ENCODE peak calls at places on chromosomes 5 and 9, in seven cellular contexts. U is GM23248, E is lung, H is osteoblast, S is neuronal stem cell, C is mucosa of descending colon, Z is IMR-90. N is an unnamed sample.

GRCh38 chr9:121652037-121652837 is 803 bp downstream of the DAB2IP start:
- DNase-seq in U (peak; percentile 7), E (no peak), H (peak; percentile 79), S (no peak), C (peak; percentile 68), Z (no peak), N (no peak)

GRCh38 chr5:38367410-38367809 is 109.1 kb downstream of the EGFLAM start:
- DNase-seq in U (no peak), E (no peak), H (no peak), S (no peak), C (no peak), Z (no peak), N (no peak)

GRCh38 chr9:89794918-89795317 is 190.1 kb downstream of the GADD45G start:
- DNase-seq in U (no peak), E (no peak), H (no peak), S (no peak), C (peak; percentile 69), Z (no peak), N (no peak)

GRCh38 chr5:71932649-71933338 is 174.5 kb upstream of the MAP1B start:
- DNase-seq in U (peak; percentile 81), E (peak; percentile 40), H (peak; percentile 84), S (peak; percentile 31), C (peak; percentile 65), Z (peak; percentile 67), N (peak; percentile 90)

GRCh38 chr5:156687514-156687913 is 162.6 kb upstream of the PPP1R2B start:
- DNase-seq in U (no peak), E (no peak), H (no peak), S (no peak), C (no peak), Z (no peak), N (no peak)

GRCh38 chr5:1368236-1368635 is 23.3 kb upstream of the CLPTM1L start:
- DNase-seq in U (no peak), E (no peak), H (peak; percentile 66), S (no peak), C (no peak), Z (no peak), N (no peak)

GRCh38 chr9:72755836-72756235 is 197.0 kb downstream of the ALDH1A1 start:
- DNase-seq in U (no peak), E (no peak), H (no peak), S (no peak), C (no peak), Z (no peak), N (no peak)

GRCh38 chr9:131323629-131324028 is 34.1 kb downstream of the PLPP7 start:
- DNase-seq in U (no peak), E (no peak), H (no peak), S (no peak), C (no peak), Z (no peak), N (no peak)

GRCh38 chr5:35785601-35786085 is 71.0 kb upstream of the IL7R start:
- DNase-seq in U (no peak), E (no peak), H (no peak), S (no peak), C (no peak), Z (no peak), N (no peak)

GRCh38 chr9:108768739-108769138 is 87.0 kb downstream of the ACTL7B start:
- DNase-seq in U (no peak), E (no peak), H (no peak), S (no peak), C (no peak), Z (no peak), N (no peak)

DNA sequence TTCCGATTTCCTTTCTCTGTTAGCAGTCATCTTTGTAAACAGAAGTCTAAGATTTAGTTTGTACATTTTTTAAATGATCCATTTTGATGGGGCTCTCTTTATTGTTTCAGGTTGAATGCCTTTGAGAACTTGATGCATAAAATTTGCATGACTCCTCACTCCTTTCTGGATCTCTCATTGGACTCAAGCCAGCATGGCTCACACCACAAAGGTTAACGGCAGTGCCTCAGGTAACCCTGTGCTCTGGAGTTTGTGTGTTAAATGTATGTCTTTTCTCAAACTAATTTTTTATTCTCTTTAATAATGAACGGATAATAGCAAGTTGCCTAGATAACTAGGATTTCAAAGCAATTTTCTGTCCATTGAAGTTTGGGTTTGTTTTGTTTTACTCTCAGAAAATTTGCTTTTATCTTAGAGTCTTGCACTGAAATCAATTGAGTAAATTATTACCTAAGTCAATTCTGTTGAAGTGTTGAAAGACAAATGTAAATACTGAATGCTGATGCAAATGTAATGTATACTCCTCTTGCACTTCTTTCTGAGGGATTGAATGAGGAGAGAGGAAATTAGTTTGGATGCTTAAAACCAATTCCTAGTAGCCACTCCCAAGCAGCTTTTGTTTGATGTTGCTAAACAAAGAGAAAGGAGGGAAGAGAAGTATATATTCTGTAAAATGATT is 164.6 kb upstream of the DMRT1 start:
- DNase-seq in U (no peak), E (peak; percentile 22), H (no peak), S (no peak), C (no peak), Z (no peak), N (no peak)
- H3K4me3 ChIP-seq in U (peak overlapping the region; percentile 66), E (no peak overlapping the region), H (peak overlapping the region; percentile 67), S (no peak overlapping the region), C (no peak overlapping the region), Z (peak overlapping the region; percentile 55), N (no peak overlapping the region)

GRCh38 chr9:37407468-37407867 is 15.0 kb upstream of the GRHPR start:
- DNase-seq in U (peak; percentile 24), E (no peak), H (no peak), S (no peak), C (no peak), Z (no peak), N (no peak)

GRCh38 chr9:37404590-37404989 is 17.9 kb upstream of the GRHPR start:
- DNase-seq in U (no peak), E (no peak), H (peak; percentile 62), S (no peak), C (no peak), Z (no peak), N (no peak)

GRCh38 chr9:37405764-37406380 is 16.6 kb upstream of the GRHPR start:
- DNase-seq in U (no peak), E (no peak), H (no peak), S (no peak), C (no peak), Z (no peak), N (no peak)

GRCh38 chr9:37406603-37407401 is 15.7 kb upstream of the GRHPR start:
- DNase-seq in U (no peak), E (no peak), H (no peak), S (no peak), C (no peak), Z (no peak), N (no peak)

DNA sequence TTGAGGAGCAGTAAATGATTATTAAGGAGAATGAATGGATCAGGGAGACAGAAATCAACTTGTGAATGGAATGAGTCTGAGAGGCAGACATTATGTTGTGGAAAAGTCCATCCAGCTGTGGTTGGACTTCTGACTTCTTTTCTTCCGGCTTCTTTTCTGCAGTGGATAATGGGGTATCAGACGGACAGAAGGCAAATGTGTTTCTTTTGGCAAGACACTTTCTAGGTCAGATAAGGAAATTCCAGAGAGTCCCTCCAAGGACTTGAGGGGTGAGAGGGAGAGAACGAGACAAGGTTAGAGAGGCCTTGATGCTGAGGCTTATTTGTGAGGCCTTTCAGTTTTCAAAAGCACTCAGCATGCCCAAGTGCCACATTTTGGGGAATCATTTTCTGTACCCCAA is 17.1 kb upstream of the GRHPR start:
- DNase-seq in U (no peak), E (no peak), H (peak; percentile 10), S (no peak), C (no peak), Z (no peak), N (no peak)
- H3K9me3 ChIP-seq in U (no peaks in the 10 kb centered on the region), E (no peaks in the 10 kb centered on the region), H (no peaks in the 10 kb centered on the region), S (no peaks in the 10 kb centered on the region), C (no peaks in the 10 kb centered on the region), Z (no peaks in the 10 kb centered on the region), N (no peaks in the 10 kb centered on the region)

GRCh38 chr9:135849186-135849585 is 58.2 kb downstream of the CAMSAP1 start:
- DNase-seq in U (no peak), E (no peak), H (no peak), S (no peak), C (no peak), Z (no peak), N (no peak)
- H3K4me3 ChIP-seq in U (no peak overlapping the region), E (no peak overlapping the region), H (no peak overlapping the region), S (no peak overlapping the region), C (no peak overlapping the region), Z (no peak overlapping the region), N (no peak overlapping the region)

GRCh38 chr5:164801910-164802309 is 1296.5 kb downstream of the MAT2B start:
- DNase-seq in U (no peak), E (no peak), H (no peak), S (no peak), C (no peak), Z (no peak), N (no peak)
- H3K9me3 ChIP-seq in U (no peaks in the 10 kb centered on the region), E (no peaks in the 10 kb centered on the region), H (no peaks in the 10 kb centered on the region), S (peaks cover 6% of the 10 kb centered on the region), C (peaks cover 9% of the 10 kb centered on the region), Z (peaks cover 6% of the 10 kb centered on the region), N (peaks cover 21% of the 10 kb centered on the region)

DNA sequence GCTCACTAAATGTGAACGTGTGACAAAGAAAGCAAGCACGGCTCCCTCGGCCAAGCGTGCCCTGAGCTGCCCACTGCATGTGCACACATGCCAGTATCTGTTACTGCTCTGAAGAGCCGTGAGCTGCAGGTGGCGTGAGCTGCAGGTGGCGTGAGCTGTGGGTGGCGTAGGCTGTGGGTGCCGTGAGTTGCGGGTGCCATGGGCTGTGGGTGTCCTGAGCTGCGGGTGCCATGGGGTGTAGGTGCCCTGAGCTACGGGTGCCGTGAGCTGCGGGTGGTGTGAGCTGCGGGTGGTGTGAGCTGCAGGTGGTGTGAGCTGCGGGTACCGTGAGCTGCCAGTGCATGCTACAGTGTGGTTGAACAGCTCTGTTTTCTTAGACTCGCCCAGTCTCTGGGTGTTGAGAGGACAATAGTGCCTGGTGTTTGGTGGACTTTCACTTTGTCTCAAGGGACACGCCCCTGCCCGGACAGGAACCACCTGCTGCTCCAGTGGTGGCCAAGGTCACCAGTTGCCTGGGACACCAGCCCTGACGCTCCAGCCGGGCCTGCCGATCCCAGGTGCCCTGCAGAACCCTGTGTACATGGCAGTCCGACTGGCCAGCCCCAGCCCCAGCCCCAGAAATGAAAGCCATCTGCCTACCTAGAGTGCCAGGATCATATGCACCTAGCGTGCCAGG is 6.7 kb downstream of the CCDC187 start:
- DNase-seq in U (no peak), E (peak; percentile 36), H (no peak), S (no peak), C (peak; percentile 75), Z (no peak), N (no peak)
- H3K4me3 ChIP-seq in U (no peak overlapping the region), E (no peak overlapping the region), H (no peak overlapping the region), S (no peak overlapping the region), C (no peak overlapping the region), Z (no peak overlapping the region), N (no peak overlapping the region)

DNA sequence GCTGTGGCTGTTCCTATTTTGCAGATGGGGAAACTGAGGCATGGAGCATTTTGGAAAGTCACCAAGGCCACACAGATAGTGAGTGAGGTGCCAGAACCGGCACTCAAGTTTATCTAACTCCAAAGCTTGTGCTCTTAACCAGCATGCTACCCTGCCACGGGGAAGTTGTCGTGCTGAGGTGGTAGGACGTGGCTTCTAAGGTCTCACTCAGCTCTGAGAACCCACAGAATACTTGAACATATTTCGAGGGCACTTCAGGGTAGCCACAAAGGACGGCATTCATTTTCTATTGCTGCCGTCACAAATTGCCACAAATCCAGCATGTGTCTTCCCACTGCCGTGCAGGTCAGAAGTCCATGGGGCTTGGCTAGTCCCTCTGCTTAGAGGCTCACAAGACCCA is 116.7 kb downstream of the OLFM1 start:
- DNase-seq in U (no peak), E (no peak), H (no peak), S (no peak), C (no peak), Z (no peak), N (no peak)
- H3K9me3 ChIP-seq in U (no peaks in the 10 kb centered on the region), E (no peaks in the 10 kb centered on the region), H (no peaks in the 10 kb centered on the region), S (peaks cover 3% of the 10 kb centered on the region), C (no peaks in the 10 kb centered on the region), Z (peaks cover 33% of the 10 kb centered on the region), N (no peaks in the 10 kb centered on the region)

N was measured in SJSA1.